ENCODE peak calls at places on chromosomes 4 and X, in nine cellular contexts. Q is left lung; B is GM23248; G is colonic mucosa; U is adipocyte; J is breast epithelium; S is effector memory CD4-positive, alpha-beta T cell; W is CD4-positive, CD25-positive, alpha-beta regulatory T cell; Z is tibial artery. R is an unnamed sample. For H3K36me3 and H3K9me3, the result is how much of the 10 kb centered on the place peaks cover.

GRCh38 chr4:184746532-184746870 is 12.6 kb upstream of the CENPU start:
- DNase-seq in Q (no peak), B (peak), G (peak), U (peak), J (no peak), S (no peak), W (no peak), Z (peak), R (peak)

GRCh38 chr4:84502333-84502954 is 3.4 kb upstream of the NKX6-1 start:
- DNase-seq in Q (no peak), B (no peak), G (no peak), U (no peak), J (no peak), S (no peak), W (no peak), Z (no peak), R (no peak)

GRCh38 chr4:115790812-115791211 is 677.4 kb upstream of the NDST4 start:
- DNase-seq in Q (no peak), B (peak), G (no peak), U (peak), J (no peak), S (no peak), W (no peak), Z (no peak), R (no peak)

GRCh38 chr4:11566440-11567022 is 137.8 kb upstream of the HS3ST1 start:
- DNase-seq in Q (no peak), B (no peak), G (no peak), U (peak), J (no peak), S (no peak), W (no peak), Z (no peak), R (no peak)

GRCh38 chr4:173530326-173531062 is 465 bp upstream of the HAND2 start:
- DNase-seq in Q (no peak), B (peak), G (no peak), U (peak), J (no peak), S (no peak), W (no peak), Z (no peak), R (no peak)

GRCh38 chr4:186932196-186932595 is 208.5 kb upstream of the FAT1 start:
- DNase-seq in Q (no peak), B (peak), G (no peak), U (no peak), J (no peak), S (no peak), W (no peak), Z (no peak), R (no peak)

GRCh38 chr4:39255266-39255665 is 72.9 kb downstream of the WDR19 start:
- DNase-seq in Q (no peak), B (peak), G (no peak), U (peak), J (no peak), S (no peak), W (no peak), Z (no peak), R (no peak)

GRCh38 chr4:186734251-186734650 is 10.6 kb upstream of the FAT1 start:
- DNase-seq in Q (no peak), B (no peak), G (no peak), U (no peak), J (no peak), S (no peak), W (no peak), Z (no peak), R (no peak)

GRCh38 chr4:84511703-84512102 is 12.6 kb upstream of the NKX6-1 start:
- DNase-seq in Q (no peak), B (no peak), G (no peak), U (no peak), J (no peak), S (no peak), W (no peak), Z (no peak), R (no peak)

GRCh38 chr4:4603067-4603466 is 61.2 kb upstream of the STX18 start:
- DNase-seq in Q (no peak), B (no peak), G (no peak), U (no peak), J (no peak), S (no peak), W (no peak), Z (no peak), R (no peak)

GRCh38 chrX:10109695-10110094 is 47.1 kb upstream of the CLCN4 start:
- DNase-seq in Q (no peak), B (peak), G (peak), U (no peak), J (no peak), S (no peak), W (no peak), Z (no peak), R (no peak)

GRCh38 chrX:11533211-11533651 is 132.5 kb downstream of the ARHGAP6 start:
- DNase-seq in Q (no peak), B (peak), G (no peak), U (peak), J (no peak), S (no peak), W (no peak), Z (no peak), R (no peak)

GRCh38 chr4:168803727-168804126 is 206.3 kb downstream of the CBR4 start:
- DNase-seq in Q (no peak), B (peak), G (no peak), U (peak), J (no peak), S (no peak), W (no peak), Z (no peak), R (peak)

GRCh38 chr4:181418491-181418890 is 824.7 kb upstream of the TENM3 start:
- DNase-seq in Q (no peak), B (no peak), G (no peak), U (no peak), J (no peak), S (no peak), W (no peak), Z (no peak), R (no peak)

GRCh38 chr4:85500110-85500867 is 25.3 kb downstream of the ARHGAP24 start:
- DNase-seq in Q (no peak), B (peak), G (no peak), U (peak), J (no peak), S (no peak), W (no peak), Z (no peak), R (no peak)

GRCh38 chrX:13005671-13006473 is 31.0 kb downstream of the TMSB4X start:
- DNase-seq in Q (no peak), B (peak), G (no peak), U (no peak), J (no peak), S (no peak), W (no peak), Z (no peak), R (peak)

GRCh38 chrX:143781103-143781502 is 60.6 kb upstream of the SPANXN2 start:
- DNase-seq in Q (no peak), B (peak), G (no peak), U (no peak), J (no peak), S (no peak), W (no peak), Z (no peak), R (peak)

GRCh38 chr4:168480991-168481588 is 798 bp upstream of the DDX60L start:
- DNase-seq in Q (no peak), B (peak), G (peak), U (peak), J (no peak), S (peak), W (peak), Z (no peak), R (peak)

GRCh38 chrX:35858916-35859315 is 60.6 kb upstream of the CFAP47 start:
- DNase-seq in Q (no peak), B (no peak), G (no peak), U (no peak), J (no peak), S (no peak), W (no peak), Z (no peak), R (no peak)

GRCh38 chrX:154739952-154740351 is 10.9 kb downstream of the GAB3 start:
- DNase-seq in Q (no peak), B (no peak), G (no peak), U (no peak), J (no peak), S (no peak), W (no peak), Z (no peak), R (no peak)

DNA sequence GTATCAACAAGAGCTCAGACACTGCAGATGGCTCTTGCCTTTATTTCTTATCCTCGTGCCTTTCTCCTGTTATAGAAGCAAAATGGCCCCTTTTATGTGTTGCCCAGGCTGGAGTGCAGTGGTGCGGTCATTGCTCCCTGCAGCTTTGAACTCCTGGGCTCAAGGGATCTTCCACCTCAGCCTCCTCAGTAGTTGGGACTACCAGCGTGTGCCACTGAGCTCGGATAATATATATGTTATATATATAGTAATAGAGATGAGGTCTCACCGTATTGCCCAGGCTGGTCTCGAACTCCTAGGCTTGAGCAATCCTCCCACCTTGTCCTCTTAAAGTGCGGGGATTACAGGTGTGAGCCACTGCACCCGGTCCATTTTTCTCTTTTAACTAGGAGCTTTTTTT is 79.7 kb downstream of the TMEM131L start:
- DNase-seq in Q (no peak), B (no peak), G (no peak), U (no peak), J (no peak), S (no peak), W (no peak), Z (no peak), R (no peak)
- H3K36me3 ChIP-seq in Q (under half), B (under half), G (under half), U (under half), J (under half), S (under half), W (under half), Z (under half), R (under half)

DNA sequence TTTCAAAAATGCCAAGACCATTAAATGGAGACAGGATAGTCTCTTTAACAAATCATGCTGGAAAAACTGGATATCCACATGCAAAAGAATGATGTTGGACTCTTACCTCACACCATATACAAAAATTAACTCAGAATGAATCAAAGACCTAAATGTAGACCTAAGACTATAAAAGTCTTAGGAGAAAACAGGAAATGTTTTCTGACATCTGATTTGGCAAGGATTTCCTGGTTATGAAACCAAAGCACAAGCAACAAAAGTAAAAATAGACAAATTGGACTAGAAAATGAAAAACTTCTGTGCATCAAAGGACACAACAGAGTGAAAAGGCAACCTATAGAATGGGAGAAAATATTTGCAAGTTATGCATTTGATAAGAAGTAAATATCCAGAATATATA is 37.6 kb downstream of the ARFIP1 start:
- DNase-seq in Q (no peak), B (peak), G (no peak), U (peak), J (no peak), S (no peak), W (no peak), Z (no peak), R (no peak)
- H3K9me3 ChIP-seq in Q (under half), B (under half), G (under half), U (under half), J (under half), S (under half), W (under half), Z (under half), R (under half)

DNA sequence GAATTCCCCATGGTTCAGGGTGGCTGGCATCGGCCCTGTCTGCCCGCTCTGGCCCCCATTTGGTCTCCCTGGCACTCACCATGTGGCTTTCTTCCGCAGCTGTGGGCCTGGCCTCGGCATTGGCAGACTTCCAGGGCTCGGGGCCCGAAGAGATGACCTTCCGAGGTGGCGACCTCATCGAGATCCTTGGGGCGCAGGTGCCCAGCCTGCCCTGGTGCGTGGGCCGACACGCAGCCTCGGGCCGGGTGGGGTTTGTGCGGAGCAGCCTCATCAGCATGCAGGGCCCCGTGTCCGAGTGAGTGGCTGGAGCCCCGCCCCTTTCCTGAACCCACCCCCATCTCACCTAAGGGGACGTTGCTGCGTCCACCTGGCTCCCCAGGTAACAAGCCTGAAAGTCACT is 20.1 kb downstream of the SH3TC1 start:
- DNase-seq in Q (peak), B (no peak), G (no peak), U (no peak), J (no peak), S (no peak), W (no peak), Z (no peak), R (no peak)
- H3K36me3 ChIP-seq in Q (half or more), B (under half), G (under half), U (under half), J (under half), S (under half), W (under half), Z (under half), R (under half)

DNA sequence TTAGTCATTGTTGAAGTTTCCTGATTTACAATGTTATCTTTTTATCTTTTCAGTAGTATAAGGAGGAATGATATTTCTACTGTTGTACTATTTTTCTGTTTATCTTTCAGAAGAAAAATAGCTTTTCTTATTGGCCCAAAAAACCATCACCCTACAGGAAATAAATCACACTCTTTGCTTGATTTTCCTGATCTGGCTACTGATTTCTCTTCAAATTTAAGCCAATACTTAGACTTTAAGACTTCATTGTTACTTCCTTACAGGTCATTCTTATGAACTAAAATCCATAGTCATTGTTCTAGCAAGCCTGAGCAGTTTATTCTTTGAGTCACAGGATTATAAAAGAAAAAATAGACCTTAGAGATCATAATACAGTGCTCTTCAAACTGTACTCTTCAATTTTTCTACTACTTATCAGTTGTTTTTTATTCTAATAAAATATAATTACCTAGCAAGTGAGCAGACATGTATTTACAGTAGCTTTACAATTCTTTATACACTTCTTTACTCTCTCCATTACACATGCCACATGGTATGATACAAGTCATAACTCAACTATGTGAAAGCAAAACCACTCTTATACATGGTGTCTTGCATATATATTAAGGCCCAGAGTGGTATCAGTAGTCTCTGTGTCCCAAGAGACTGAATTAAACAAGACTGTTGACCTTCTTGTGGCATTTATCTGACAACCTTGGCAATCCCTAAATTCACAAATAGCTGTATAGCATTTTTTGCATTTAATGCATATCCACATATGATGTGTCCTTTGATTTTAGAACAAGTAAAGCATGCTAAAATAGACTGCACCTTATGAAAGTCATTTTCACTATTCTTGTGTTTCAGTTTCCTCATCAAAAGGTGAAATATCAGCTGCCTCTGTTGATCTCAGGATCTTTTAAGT is 47.9 kb downstream of the TET2 start:
- DNase-seq in Q (no peak), B (peak), G (no peak), U (peak), J (no peak), S (no peak), W (no peak), Z (no peak), R (no peak)
- H3K9me3 ChIP-seq in Q (under half), B (under half), G (under half), U (under half), J (under half), S (under half), W (under half), Z (under half), R (under half)

GRCh38 chr4:22428441-22428840 is 87.4 kb downstream of the ADGRA3 start:
- DNase-seq in Q (no peak), B (no peak), G (no peak), U (no peak), J (no peak), S (no peak), W (no peak), Z (no peak), R (no peak)
- H3K36me3 ChIP-seq in Q (under half), B (under half), G (under half), U (under half), J (under half), S (under half), W (under half), Z (under half), R (under half)

GRCh38 chr4:256492-256891 is 48.8 kb downstream of the ZNF732 start:
- DNase-seq in Q (no peak), B (no peak), G (no peak), U (no peak), J (no peak), S (no peak), W (no peak), Z (no peak), R (no peak)
- H3K9me3 ChIP-seq in Q (half or more), B (under half), G (under half), U (half or more), J (half or more), S (under half), W (half or more), Z (half or more), R (under half)

GRCh38 chr4:121818215-121818614 is 5.5 kb downstream of the CCNA2 start:
- DNase-seq in Q (no peak), B (no peak), G (no peak), U (no peak), J (no peak), S (no peak), W (no peak), Z (no peak), R (no peak)

GRCh38 chr4:121822047-121822446 is 1.6 kb downstream of the CCNA2 start:
- DNase-seq in Q (no peak), B (no peak), G (no peak), U (no peak), J (no peak), S (no peak), W (no peak), Z (no peak), R (no peak)

GRCh38 chr4:121817701-121818100 is 6.0 kb downstream of the CCNA2 start:
- DNase-seq in Q (no peak), B (no peak), G (no peak), U (no peak), J (no peak), S (no peak), W (no peak), Z (no peak), R (no peak)

GRCh38 chr4:121817006-121817405 is 6.7 kb downstream of the CCNA2 start:
- DNase-seq in Q (no peak), B (no peak), G (no peak), U (no peak), J (no peak), S (no peak), W (no peak), Z (no peak), R (no peak)

GRCh38 chr4:121819216-121819980 is 4.3 kb downstream of the CCNA2 start:
- DNase-seq in Q (no peak), B (peak), G (no peak), U (no peak), J (no peak), S (no peak), W (no peak), Z (no peak), R (no peak)
- H3K36me3 ChIP-seq in Q (under half), B (under half), G (under half), U (under half), J (under half), S (under half), W (under half), Z (under half), R (half or more)

R was measured in MG63.